ENCODE peak calls at places on chromosome 15, in five cellular contexts. One of them, this sample, is unnamed.

GRCh38 chr15:81795899-81796298 is 249.9 kb downstream of the MEX3B start:
- DNase-seq in naive thymus-derived CD8-positive, alpha-beta T cell: no peak
- DNase-seq in GM03348: no peak
- DNase-seq in stimulated activated CD4-positive, alpha-beta T cell treated with anti-CD3 and anti-CD28 coated beads, TNF-alpha, amount 100 ng/mL, for 1 hour: no peak
- DNase-seq in activated CD4-positive, alpha-beta T cell treated with anti-CD3 and anti-CD28 coated beads for 1 hour: no peak
- DNase-seq in this sample: no peak

GRCh38 chr15:99931703-99932603 is 198.7 kb upstream of the LYSMD4 start:
- DNase-seq in naive thymus-derived CD8-positive, alpha-beta T cell: no peak
- DNase-seq in GM03348: no peak
- DNase-seq in stimulated activated CD4-positive, alpha-beta T cell treated with anti-CD3 and anti-CD28 coated beads, TNF-alpha, amount 100 ng/mL, for 1 hour: no peak
- DNase-seq in activated CD4-positive, alpha-beta T cell treated with anti-CD3 and anti-CD28 coated beads for 1 hour: no peak
- DNase-seq in this sample: no peak

GRCh38 chr15:36778516-36778915 is 199.1 kb downstream of the CDIN1 start:
- DNase-seq in naive thymus-derived CD8-positive, alpha-beta T cell: no peak
- DNase-seq in GM03348: peak; percentile 80
- DNase-seq in stimulated activated CD4-positive, alpha-beta T cell treated with anti-CD3 and anti-CD28 coated beads, TNF-alpha, amount 100 ng/mL, for 1 hour: no peak
- DNase-seq in activated CD4-positive, alpha-beta T cell treated with anti-CD3 and anti-CD28 coated beads for 1 hour: no peak
- DNase-seq in this sample: no peak

GRCh38 chr15:96243701-96244100 is 86.8 kb upstream of the NR2F2 start:
- DNase-seq in naive thymus-derived CD8-positive, alpha-beta T cell: no peak
- DNase-seq in GM03348: no peak
- DNase-seq in stimulated activated CD4-positive, alpha-beta T cell treated with anti-CD3 and anti-CD28 coated beads, TNF-alpha, amount 100 ng/mL, for 1 hour: no peak
- DNase-seq in activated CD4-positive, alpha-beta T cell treated with anti-CD3 and anti-CD28 coated beads for 1 hour: no peak
- DNase-seq in this sample: no peak

GRCh38 chr15:51688863-51689262 is 7.6 kb downstream of the SCG3 start:
- DNase-seq in naive thymus-derived CD8-positive, alpha-beta T cell: no peak
- DNase-seq in GM03348: peak; percentile 13
- DNase-seq in stimulated activated CD4-positive, alpha-beta T cell treated with anti-CD3 and anti-CD28 coated beads, TNF-alpha, amount 100 ng/mL, for 1 hour: no peak
- DNase-seq in activated CD4-positive, alpha-beta T cell treated with anti-CD3 and anti-CD28 coated beads for 1 hour: no peak
- DNase-seq in this sample: no peak

GRCh38 chr15:97598353-97598798 is 362.1 kb upstream of the ARRDC4 start:
- DNase-seq in naive thymus-derived CD8-positive, alpha-beta T cell: no peak
- DNase-seq in GM03348: no peak
- DNase-seq in stimulated activated CD4-positive, alpha-beta T cell treated with anti-CD3 and anti-CD28 coated beads, TNF-alpha, amount 100 ng/mL, for 1 hour: no peak
- DNase-seq in activated CD4-positive, alpha-beta T cell treated with anti-CD3 and anti-CD28 coated beads for 1 hour: no peak
- DNase-seq in this sample: no peak

GRCh38 chr15:85412956-85413854 is 32.8 kb downstream of the AKAP13 start:
- DNase-seq in naive thymus-derived CD8-positive, alpha-beta T cell: peak; percentile 36
- DNase-seq in GM03348: peak; percentile 74
- DNase-seq in stimulated activated CD4-positive, alpha-beta T cell treated with anti-CD3 and anti-CD28 coated beads, TNF-alpha, amount 100 ng/mL, for 1 hour: peak; percentile 41
- DNase-seq in activated CD4-positive, alpha-beta T cell treated with anti-CD3 and anti-CD28 coated beads for 1 hour: peak; percentile 63
- DNase-seq in this sample: peak; percentile 37

GRCh38 chr15:89118481-89118989 is 30.3 kb downstream of the ABHD2 start:
- DNase-seq in naive thymus-derived CD8-positive, alpha-beta T cell: no peak
- DNase-seq in GM03348: no peak
- DNase-seq in stimulated activated CD4-positive, alpha-beta T cell treated with anti-CD3 and anti-CD28 coated beads, TNF-alpha, amount 100 ng/mL, for 1 hour: no peak
- DNase-seq in activated CD4-positive, alpha-beta T cell treated with anti-CD3 and anti-CD28 coated beads for 1 hour: no peak
- DNase-seq in this sample: no peak

GRCh38 chr15:95995375-95996168 is 334.9 kb upstream of the NR2F2 start:
- DNase-seq in naive thymus-derived CD8-positive, alpha-beta T cell: no peak
- DNase-seq in GM03348: peak; percentile 12
- DNase-seq in stimulated activated CD4-positive, alpha-beta T cell treated with anti-CD3 and anti-CD28 coated beads, TNF-alpha, amount 100 ng/mL, for 1 hour: no peak
- DNase-seq in activated CD4-positive, alpha-beta T cell treated with anti-CD3 and anti-CD28 coated beads for 1 hour: no peak
- DNase-seq in this sample: no peak

This sample was measured in activated CD4-positive, CD25-positive, alpha-beta regulatory T cell.